ENCODE peak calls at places on chromosome 6, in seven cellular contexts. X is IMR-90, P is NCI-H510A treated with DMSO at 0.1 percent for 48 hours, D is amniotic stem cell, W is GM20000, Z is cardiac fibroblast, H is activated gamma-delta T cell treated with Interleukin-2 at 50 U/mL for 16 hours. L is an unnamed sample.

GRCh38 chr6:2861071-2861821 is 19.6 kb upstream of the SERPINB1 start:
- DNase-seq in W (no peak), D (no peak), H (no peak), P (no peak), Z (no peak), X (no peak), L (no peak)

GRCh38 chr6:85389180-85389797 is 60.6 kb upstream of the NT5E start:
- DNase-seq in X (no peak), W (no peak), H (no peak), Z (no peak), D (no peak), P (no peak), L (no peak)

GRCh38 chr6:125597411-125598253 is 151.8 kb upstream of the HEY2 start:
- DNase-seq in X (no peak), H (no peak), W (no peak), P (peak; percentile 76), Z (no peak), D (no peak), L (no peak)

GRCh38 chr6:37103169-37104039 is 66.5 kb upstream of the PIM1 start:
- DNase-seq in W (peak; percentile 53), P (peak; percentile 98), D (no peak), X (no peak), H (no peak), Z (no peak), L (peak; percentile 42)

GRCh38 chr6:142696689-142697088 is 248.3 kb downstream of the HIVEP2 start:
- DNase-seq in W (no peak), X (no peak), Z (peak; percentile 27), P (no peak), D (no peak), H (no peak), L (no peak)

GRCh38 chr6:115360602-115361325 is 699.9 kb downstream of the FRK start:
- DNase-seq in Z (no peak), W (no peak), X (no peak), D (no peak), P (peak; percentile 37), H (no peak), L (no peak)

GRCh38 chr6:15715060-15715459 is 52.2 kb upstream of the DTNBP1 start:
- DNase-seq in D (no peak), X (no peak), P (no peak), W (no peak), Z (peak; percentile 8), H (no peak), L (no peak)

GRCh38 chr6:37239511-37239910 is 18.1 kb upstream of the TBC1D22B start:
- DNase-seq in H (no peak), X (peak; percentile 66), D (no peak), Z (peak; percentile 89), W (no peak), P (no peak), L (peak; percentile 88)

GRCh38 chr6:144408151-144408550 is 123.0 kb downstream of the UTRN start:
- DNase-seq in Z (peak; percentile 81), H (no peak), P (no peak), D (no peak), X (peak; percentile 18), W (no peak), L (peak; percentile 66)

GRCh38 chr6:77151241-77151640 is 312.1 kb downstream of the HTR1B start:
- DNase-seq in X (no peak), Z (no peak), H (no peak), P (no peak), W (no peak), D (no peak), L (no peak)

GRCh38 chr6:56279346-56280080 is 32.1 kb upstream of the COL21A1 start:
- DNase-seq in W (no peak), H (no peak), P (no peak), D (no peak), X (no peak), Z (no peak), L (peak; percentile 7)

GRCh38 chr6:98467091-98467490 is 367.3 kb upstream of the POU3F2 start:
- DNase-seq in Z (no peak), D (no peak), X (no peak), H (no peak), P (no peak), W (no peak), L (no peak)